ENCODE peak calls at places on chromosomes 7 and 10, in four cellular contexts. S is hepatocyte, K is RWPE2, E is heart left ventricle. I is an unnamed sample.

GRCh38 chr10:102227050-102227449 is 951 bp downstream of the ELOVL3 start:
- DNase-seq in S (no peak), E (no peak), K (no peak), I (peak; percentile 55)

GRCh38 chr7:135536160-135536559 is 21.6 kb upstream of the NUP205 start:
- DNase-seq in S (peak; percentile 38), E (no peak), K (no peak), I (peak; percentile 49)

GRCh38 chr10:29993319-29993876 is 66.0 kb downstream of the JCAD start:
- DNase-seq in E (no peak), S (no peak), K (no peak), I (no peak)

GRCh38 chr10:96230527-96230926 is 40.8 kb downstream of the BLNK start:
- DNase-seq in S (no peak), K (no peak), E (no peak), I (no peak)

GRCh38 chr10:79385392-79385795 is 38.1 kb downstream of the PPIF start:
- DNase-seq in E (no peak), K (no peak), S (no peak), I (no peak)

GRCh38 chr7:17085186-17085585 is 203.4 kb upstream of the AGR3 start:
- DNase-seq in S (no peak), E (no peak), K (no peak), I (no peak)

GRCh38 chr7:122103064-122103463 is 41.0 kb downstream of the AASS start:
- DNase-seq in K (no peak), S (no peak), E (no peak), I (no peak)

GRCh38 chr7:107999814-108000560 is 3.0 kb downstream of the LAMB1 start:
- DNase-seq in S (no peak), K (no peak), E (no peak), I (no peak)

GRCh38 chr7:82985144-82985802 is 177.4 kb downstream of the PCLO start:
- DNase-seq in S (no peak), E (no peak), K (no peak), I (no peak)

GRCh38 chr7:27576360-27576944 is 86.2 kb downstream of the HIBADH start:
- DNase-seq in E (no peak), S (peak; percentile 70), K (no peak), I (no peak)

GRCh38 chr10:2529945-2530344 is 537.4 kb upstream of the PFKP start:
- DNase-seq in S (no peak), E (no peak), K (no peak), I (no peak)

GRCh38 chr10:452512-453504 is 236.7 kb downstream of the DIP2C start:
- DNase-seq in K (no peak), S (no peak), E (no peak), I (no peak)

GRCh38 chr10:69910566-69910965 is 108.9 kb downstream of the COL13A1 start:
- DNase-seq in K (no peak), S (no peak), E (no peak), I (no peak)

GRCh38 chr10:129756912-129757861 is 206.9 kb downstream of the EBF3 start:
- DNase-seq in K (no peak), E (peak; percentile 18), S (no peak), I (peak; percentile 54)

GRCh38 chr10:122733450-122733849 is 33.8 kb upstream of the C10orf120 start:
- DNase-seq in K (no peak), S (no peak), E (no peak), I (no peak)

GRCh38 chr7:20424475-20424874 is 93.8 kb downstream of the ITGB8 start:
- DNase-seq in E (no peak), K (no peak), S (no peak), I (no peak)

GRCh38 chr10:123567984-123568745 is 98.0 kb upstream of the GPR26 start:
- DNase-seq in K (no peak), E (no peak), S (no peak), I (no peak)

GRCh38 chr7:92783260-92783911 is 53.0 kb downstream of the CDK6 start:
- DNase-seq in E (no peak), S (no peak), K (no peak), I (no peak)

GRCh38 chr10:65231148-65231547 is 1694.7 kb upstream of the LRRTM3 start:
- DNase-seq in K (no peak), S (no peak), E (no peak), I (no peak)

GRCh38 chr7:1562126-1562525 is 6.1 kb upstream of the TMEM184A start:
- DNase-seq in S (no peak), K (no peak), E (no peak), I (no peak)

GRCh38 chr7:105611856-105612775 is 30.8 kb upstream of the EFCAB10 start:
- DNase-seq in S (no peak), E (no peak), K (no peak), I (no peak)

GRCh38 chr7:144011458-144012230 is 11.5 kb downstream of the OR6B1 start:
- DNase-seq in S (no peak), E (no peak), K (no peak), I (no peak)

GRCh38 chr7:50957427-50957826 is 174.7 kb upstream of the GRB10 start:
- DNase-seq in S (peak; percentile 45), E (no peak), K (no peak), I (no peak)

GRCh38 chr10:125153693-125154490 is 6.5 kb downstream of the CTBP2 start:
- DNase-seq in K (no peak), E (no peak), S (peak; percentile 38), I (no peak)

GRCh38 chr7:26398436-26399308 is 107.0 kb downstream of the SNX10 start:
- DNase-seq in E (peak; percentile 66), S (peak; percentile 87), K (no peak), I (peak; percentile 54)

GRCh38 chr7:28180364-28181147 is at the start of gene JAZF1:
- DNase-seq in K (peak; percentile 64), E (peak; percentile 79), S (peak; percentile 84), I (peak; percentile 50)

GRCh38 chr10:69179743-69180524 is at the start of gene SUPV3L1:
- DNase-seq in S (peak; percentile 97), E (peak; percentile 91), K (peak; percentile 95), I (peak; percentile 91)

GRCh38 chr10:4775808-4776207 is 50.2 kb upstream of the AKR1E2 start:
- DNase-seq in S (no peak), K (no peak), E (no peak), I (no peak)

GRCh38 chr7:95794917-95795515 is 22.7 kb downstream of the DYNC1I1 start:
- DNase-seq in S (peak; percentile 31), E (no peak), K (no peak), I (no peak)

GRCh38 chr10:47112612-47113011 is 187.4 kb upstream of the GDF10 start:
- DNase-seq in S (no peak), K (no peak), E (no peak), I (no peak)

GRCh38 chr7:117592011-117592635 is 112.3 kb downstream of the CFTR start:
- DNase-seq in S (no peak), K (no peak), E (no peak), I (no peak)

GRCh38 chr10:132988988-132989387 is 46.6 kb upstream of the CFAP46 start:
- DNase-seq in E (no peak), S (no peak), K (no peak), I (no peak)

DNA sequence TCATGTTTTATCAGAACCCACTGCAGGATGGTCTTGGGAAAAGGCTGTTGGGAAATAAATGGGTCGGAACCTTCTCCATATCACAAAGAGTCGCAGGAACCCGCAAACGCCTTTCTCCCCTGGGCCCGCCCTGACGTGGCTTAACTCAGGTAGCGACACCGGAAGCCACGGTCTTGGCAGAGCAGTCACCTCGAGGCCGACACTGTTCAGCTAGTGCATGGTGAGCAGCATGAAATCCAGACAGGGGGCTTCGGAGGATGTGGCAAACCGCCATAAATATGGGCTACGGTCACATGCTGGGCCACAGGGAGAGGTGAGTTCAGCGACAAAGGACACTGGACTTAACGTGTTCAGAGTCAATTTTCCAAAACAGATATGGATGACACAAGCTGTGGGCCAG is 421.9 kb downstream of the PTPRN2 start:
- DNase-seq in E (no peak), K (no peak), S (no peak), I (no peak)
- H3K9me3 ChIP-seq in E (no peaks in the 10 kb centered on the region), K (no peaks in the 10 kb centered on the region), S (no peaks in the 10 kb centered on the region), I (peaks cover 10% of the 10 kb centered on the region)

DNA sequence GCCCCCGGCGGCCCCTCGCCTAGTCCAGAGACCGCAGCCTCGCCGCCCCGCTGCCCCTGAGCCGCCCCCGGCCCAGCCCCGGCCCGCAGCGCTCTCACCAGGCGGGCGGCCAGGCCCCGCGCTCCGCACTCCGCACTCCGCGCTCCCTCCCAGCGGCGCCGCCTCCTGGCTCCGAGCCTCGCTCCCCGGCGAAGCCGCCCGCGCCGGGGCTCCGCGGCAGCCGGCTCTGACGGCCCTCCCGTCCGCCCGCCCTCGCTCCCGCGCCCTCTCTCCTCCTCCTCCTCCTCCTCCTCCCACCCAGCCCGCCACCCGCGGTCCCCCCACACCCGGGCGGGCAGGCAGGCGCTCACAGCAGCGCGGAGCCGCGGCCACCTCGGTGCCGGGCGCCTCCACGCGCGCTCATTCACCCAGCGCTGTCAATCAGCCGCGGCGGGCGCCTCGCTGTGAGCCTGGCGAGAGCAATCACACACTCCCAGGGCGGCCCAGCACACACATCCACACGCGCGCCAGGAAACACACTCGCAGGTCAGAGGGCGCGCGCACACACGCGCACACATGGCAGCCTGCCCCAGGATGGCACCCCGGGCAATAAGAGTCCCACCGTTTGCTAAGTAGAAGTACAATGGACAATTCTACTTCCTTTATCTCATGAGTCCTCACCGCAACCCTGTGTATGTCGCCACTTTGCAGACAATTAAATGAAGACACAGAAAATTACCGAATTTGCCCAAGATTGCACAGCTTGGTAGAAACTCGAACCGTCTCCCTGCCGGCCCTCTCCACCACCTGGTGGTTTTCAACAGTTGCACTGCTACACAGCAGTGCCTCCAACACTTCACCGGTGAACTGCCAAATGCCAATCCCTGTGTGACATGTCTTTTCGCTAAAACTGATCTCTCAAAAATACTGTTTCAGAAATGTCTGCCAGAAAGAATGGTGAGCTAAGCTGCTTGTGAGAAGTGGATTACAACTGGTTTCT is at the start of gene PRRT4:
- DNase-seq in K (no peak), E (peak; percentile 44), S (peak; percentile 71), I (no peak)
- TF ChIP-seq CTCF in K (no peak), E (no peak), S (peak; percentile 5), I (no peak)

DNA sequence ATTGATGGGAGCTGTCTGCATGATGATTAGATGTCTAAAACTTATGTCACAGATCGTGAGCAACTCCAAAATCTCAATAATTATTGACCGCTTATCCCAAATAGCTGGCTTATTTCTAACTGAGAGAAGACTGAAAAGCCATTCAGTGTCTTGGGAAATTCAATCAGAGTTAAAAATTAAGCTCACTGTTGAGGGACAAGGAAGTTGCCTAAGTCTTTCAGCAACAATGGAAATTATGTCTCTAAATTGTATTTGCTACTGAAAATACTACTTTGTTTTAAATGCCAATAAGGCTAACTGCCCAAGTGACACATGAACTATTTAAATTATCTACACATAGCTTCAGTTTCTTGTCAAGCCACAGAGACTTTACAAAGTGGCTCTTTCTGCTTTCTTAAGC is 107.9 kb upstream of the FAM171A1 start:
- DNase-seq in E (no peak), K (no peak), S (no peak), I (no peak)
- H3K4me3 ChIP-seq in E (no peak overlapping the region), K (no peak overlapping the region), S (no peak overlapping the region), I (no peak overlapping the region)

GRCh38 chr10:9602930-9603459 is 1414.7 kb upstream of the CELF2 start:
- DNase-seq in K (no peak), S (no peak), E (no peak), I (no peak)

GRCh38 chr10:9603972-9604371 is 1413.7 kb upstream of the CELF2 start:
- DNase-seq in S (no peak), E (no peak), K (no peak), I (no peak)

GRCh38 chr10:9605231-9605630 is 1412.4 kb upstream of the CELF2 start:
- DNase-seq in E (no peak), S (no peak), K (no peak), I (no peak)

GRCh38 chr10:9613338-9613737 is 1404.3 kb upstream of the CELF2 start:
- DNase-seq in K (no peak), S (no peak), E (no peak), I (no peak)

GRCh38 chr10:9608592-9608991 is 1409.1 kb upstream of the CELF2 start:
- DNase-seq in E (no peak), S (peak; percentile 32), K (no peak), I (no peak)
- H3K9me3 ChIP-seq in E (no peaks in the 10 kb centered on the region), S (no peaks in the 10 kb centered on the region), K (peaks cover 2% of the 10 kb centered on the region), I (no peaks in the 10 kb centered on the region)